ENCODE peak calls at places on chromosomes 1 and 21, in eight cellular contexts. One of them, this sample, is unnamed.

GRCh38 chr1:11455925-11456580 is 22.9 kb upstream of the DISP3 start:
- DNase-seq in stomach: no peak
- DNase-seq in gastrocnemius medialis: no peak
- DNase-seq in AG04450: no peak
- DNase-seq in fibroblast of lung: no peak
- DNase-seq in CD8-positive, alpha-beta T cell: no peak
- DNase-seq in HCT116: no peak
- DNase-seq in cardiac muscle cell: no peak
- DNase-seq in this sample: no peak

GRCh38 chr1:243944429-243945160 is 94.6 kb upstream of the AKT3 start:
- DNase-seq in AG04450: no peak
- DNase-seq in gastrocnemius medialis: no peak
- DNase-seq in fibroblast of lung: peak
- DNase-seq in HCT116: no peak
- DNase-seq in cardiac muscle cell: peak
- DNase-seq in CD8-positive, alpha-beta T cell: no peak
- DNase-seq in stomach: no peak
- DNase-seq in this sample: no peak

GRCh38 chr1:109994654-109995053 is 10.1 kb downstream of the AHCYL1 start:
- DNase-seq in stomach: no peak
- DNase-seq in cardiac muscle cell: no peak
- DNase-seq in AG04450: no peak
- DNase-seq in gastrocnemius medialis: no peak
- DNase-seq in CD8-positive, alpha-beta T cell: no peak
- DNase-seq in fibroblast of lung: no peak
- DNase-seq in HCT116: no peak
- DNase-seq in this sample: no peak

GRCh38 chr1:89068291-89068690 is 3.3 kb upstream of the GBP1 start:
- DNase-seq in cardiac muscle cell: peak
- DNase-seq in AG04450: peak
- DNase-seq in CD8-positive, alpha-beta T cell: no peak
- DNase-seq in fibroblast of lung: peak
- DNase-seq in gastrocnemius medialis: no peak
- DNase-seq in HCT116: no peak
- DNase-seq in stomach: no peak
- DNase-seq in this sample: no peak

GRCh38 chr21:42215942-42216725 is 2.8 kb upstream of the ABCG1 start:
- DNase-seq in fibroblast of lung: no peak
- DNase-seq in stomach: peak
- DNase-seq in HCT116: no peak
- DNase-seq in cardiac muscle cell: no peak
- DNase-seq in CD8-positive, alpha-beta T cell: no peak
- DNase-seq in AG04450: no peak
- DNase-seq in gastrocnemius medialis: no peak
- DNase-seq in this sample: no peak

GRCh38 chr1:10252508-10252907 is 42.1 kb downstream of the KIF1B start:
- DNase-seq in AG04450: no peak
- DNase-seq in cardiac muscle cell: peak
- DNase-seq in HCT116: peak
- DNase-seq in stomach: no peak
- DNase-seq in gastrocnemius medialis: no peak
- DNase-seq in fibroblast of lung: peak
- DNase-seq in CD8-positive, alpha-beta T cell: no peak
- DNase-seq in this sample: peak

GRCh38 chr1:70072239-70072751 is 133.1 kb downstream of the LRRC40 start:
- DNase-seq in CD8-positive, alpha-beta T cell: no peak
- DNase-seq in HCT116: no peak
- DNase-seq in gastrocnemius medialis: no peak
- DNase-seq in AG04450: peak
- DNase-seq in fibroblast of lung: peak
- DNase-seq in cardiac muscle cell: peak
- DNase-seq in stomach: no peak
- DNase-seq in this sample: no peak

GRCh38 chr1:218459878-218460277 is 114.7 kb downstream of the TGFB2 start:
- DNase-seq in cardiac muscle cell: peak
- DNase-seq in HCT116: peak
- DNase-seq in fibroblast of lung: peak
- DNase-seq in stomach: no peak
- DNase-seq in CD8-positive, alpha-beta T cell: no peak
- DNase-seq in gastrocnemius medialis: no peak
- DNase-seq in AG04450: peak
- DNase-seq in this sample: peak

GRCh38 chr21:31406510-31406909 is 62.4 kb upstream of the TIAM1 start:
- DNase-seq in CD8-positive, alpha-beta T cell: no peak
- DNase-seq in stomach: no peak
- DNase-seq in HCT116: no peak
- DNase-seq in cardiac muscle cell: no peak
- DNase-seq in gastrocnemius medialis: no peak
- DNase-seq in fibroblast of lung: no peak
- DNase-seq in AG04450: no peak
- DNase-seq in this sample: no peak

GRCh38 chr21:32474179-32475059 is 61.9 kb downstream of the EVA1C start:
- DNase-seq in AG04450: no peak
- DNase-seq in fibroblast of lung: no peak
- DNase-seq in HCT116: no peak
- DNase-seq in cardiac muscle cell: no peak
- DNase-seq in CD8-positive, alpha-beta T cell: no peak
- DNase-seq in stomach: peak
- DNase-seq in gastrocnemius medialis: no peak
- DNase-seq in this sample: no peak

GRCh38 chr1:85654066-85654782 is 54.0 kb downstream of the ZNHIT6 start:
- DNase-seq in AG04450: no peak
- DNase-seq in CD8-positive, alpha-beta T cell: no peak
- DNase-seq in HCT116: peak
- DNase-seq in gastrocnemius medialis: no peak
- DNase-seq in fibroblast of lung: peak
- DNase-seq in cardiac muscle cell: peak
- DNase-seq in stomach: no peak
- DNase-seq in this sample: no peak

GRCh38 chr1:81820761-81821160 is 20.0 kb downstream of the ADGRL2 start:
- DNase-seq in stomach: no peak
- DNase-seq in fibroblast of lung: no peak
- DNase-seq in CD8-positive, alpha-beta T cell: no peak
- DNase-seq in HCT116: no peak
- DNase-seq in AG04450: no peak
- DNase-seq in cardiac muscle cell: no peak
- DNase-seq in gastrocnemius medialis: no peak
- DNase-seq in this sample: peak

GRCh38 chr1:225318706-225319575 is 108.9 kb downstream of the LBR start:
- DNase-seq in stomach: peak
- DNase-seq in fibroblast of lung: peak
- DNase-seq in cardiac muscle cell: peak
- DNase-seq in CD8-positive, alpha-beta T cell: no peak
- DNase-seq in HCT116: peak
- DNase-seq in AG04450: no peak
- DNase-seq in gastrocnemius medialis: no peak
- DNase-seq in this sample: peak

GRCh38 chr1:1964811-1965210 is 38.8 kb downstream of the CFAP74 start:
- DNase-seq in HCT116: no peak
- DNase-seq in AG04450: no peak
- DNase-seq in gastrocnemius medialis: no peak
- DNase-seq in stomach: no peak
- DNase-seq in fibroblast of lung: no peak
- DNase-seq in CD8-positive, alpha-beta T cell: no peak
- DNase-seq in cardiac muscle cell: no peak
- DNase-seq in this sample: no peak

GRCh38 chr1:186571771-186572170 is 108.5 kb downstream of the PTGS2 start:
- DNase-seq in AG04450: no peak
- DNase-seq in stomach: no peak
- DNase-seq in CD8-positive, alpha-beta T cell: no peak
- DNase-seq in cardiac muscle cell: no peak
- DNase-seq in gastrocnemius medialis: no peak
- DNase-seq in HCT116: no peak
- DNase-seq in fibroblast of lung: no peak
- DNase-seq in this sample: no peak

GRCh38 chr1:81217058-81217457 is 583.7 kb upstream of the ADGRL2 start:
- DNase-seq in cardiac muscle cell: no peak
- DNase-seq in HCT116: no peak
- DNase-seq in gastrocnemius medialis: no peak
- DNase-seq in stomach: no peak
- DNase-seq in AG04450: no peak
- DNase-seq in fibroblast of lung: no peak
- DNase-seq in CD8-positive, alpha-beta T cell: no peak
- DNase-seq in this sample: no peak

GRCh38 chr1:212566522-212567479 is 41.8 kb upstream of the ATF3 start:
- DNase-seq in fibroblast of lung: peak
- DNase-seq in HCT116: peak
- DNase-seq in stomach: peak
- DNase-seq in cardiac muscle cell: peak
- DNase-seq in CD8-positive, alpha-beta T cell: peak
- DNase-seq in gastrocnemius medialis: no peak
- DNase-seq in AG04450: peak
- DNase-seq in this sample: peak

GRCh38 chr1:206144605-206145004 is 27.4 kb upstream of the AVPR1B start:
- DNase-seq in AG04450: no peak
- DNase-seq in cardiac muscle cell: no peak
- DNase-seq in fibroblast of lung: no peak
- DNase-seq in CD8-positive, alpha-beta T cell: no peak
- DNase-seq in HCT116: no peak
- DNase-seq in gastrocnemius medialis: no peak
- DNase-seq in stomach: no peak
- DNase-seq in this sample: no peak

DNA sequence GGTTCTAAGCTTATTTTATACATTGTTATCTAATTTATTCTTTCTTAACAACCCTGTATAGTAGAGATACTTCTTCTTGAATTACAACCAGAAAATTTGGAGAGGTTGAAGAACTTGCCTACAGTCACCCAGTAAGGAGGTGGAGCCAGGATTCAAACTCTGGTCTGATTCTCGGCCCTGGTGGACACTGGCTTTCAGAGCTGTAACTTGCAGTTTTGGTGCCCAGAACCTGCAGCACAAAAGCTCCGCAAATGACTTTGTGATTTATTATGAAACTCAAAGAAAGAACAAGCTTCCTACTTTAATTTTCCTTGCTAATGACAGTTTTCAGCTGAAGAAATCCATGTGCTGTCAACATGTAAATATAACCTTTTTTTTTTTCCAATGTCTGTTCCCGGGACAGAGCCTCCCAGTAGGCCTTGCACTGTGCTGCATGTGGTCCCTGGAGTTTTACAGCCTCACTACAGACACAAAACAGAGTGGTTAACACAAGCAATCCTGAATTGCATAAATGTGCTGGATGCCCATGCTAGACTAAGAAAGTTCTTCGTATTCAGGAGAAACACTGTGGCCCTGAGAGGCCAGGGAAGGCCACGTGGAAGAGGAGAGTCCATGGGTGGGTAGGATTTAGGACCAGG is 62.2 kb upstream of the ANGPTL1 start:
- DNase-seq in CD8-positive, alpha-beta T cell: no peak
- DNase-seq in AG04450: no peak
- DNase-seq in gastrocnemius medialis: no peak
- DNase-seq in cardiac muscle cell: no peak
- DNase-seq in fibroblast of lung: no peak
- DNase-seq in stomach: no peak
- DNase-seq in HCT116: no peak
- DNase-seq in this sample: no peak
- H3K27ac ChIP-seq in CD8-positive, alpha-beta T cell: no peak
- H3K27ac ChIP-seq in AG04450: no peak
- H3K27ac ChIP-seq in gastrocnemius medialis: peak
- H3K27ac ChIP-seq in cardiac muscle cell: no peak
- H3K27ac ChIP-seq in fibroblast of lung: no peak
- H3K27ac ChIP-seq in stomach: peak
- H3K27ac ChIP-seq in HCT116: no peak
- H3K27ac ChIP-seq in this sample: no peak

GRCh38 chr1:79599257-79599656 is 592.7 kb upstream of the ADGRL4 start:
- DNase-seq in stomach: no peak
- DNase-seq in fibroblast of lung: peak
- DNase-seq in gastrocnemius medialis: no peak
- DNase-seq in HCT116: no peak
- DNase-seq in CD8-positive, alpha-beta T cell: no peak
- DNase-seq in AG04450: no peak
- DNase-seq in cardiac muscle cell: peak
- DNase-seq in this sample: peak

GRCh38 chr1:79604490-79605198 is 598.1 kb upstream of the ADGRL4 start:
- DNase-seq in gastrocnemius medialis: no peak
- DNase-seq in CD8-positive, alpha-beta T cell: no peak
- DNase-seq in HCT116: no peak
- DNase-seq in AG04450: no peak
- DNase-seq in cardiac muscle cell: no peak
- DNase-seq in stomach: no peak
- DNase-seq in fibroblast of lung: no peak
- DNase-seq in this sample: no peak

DNA sequence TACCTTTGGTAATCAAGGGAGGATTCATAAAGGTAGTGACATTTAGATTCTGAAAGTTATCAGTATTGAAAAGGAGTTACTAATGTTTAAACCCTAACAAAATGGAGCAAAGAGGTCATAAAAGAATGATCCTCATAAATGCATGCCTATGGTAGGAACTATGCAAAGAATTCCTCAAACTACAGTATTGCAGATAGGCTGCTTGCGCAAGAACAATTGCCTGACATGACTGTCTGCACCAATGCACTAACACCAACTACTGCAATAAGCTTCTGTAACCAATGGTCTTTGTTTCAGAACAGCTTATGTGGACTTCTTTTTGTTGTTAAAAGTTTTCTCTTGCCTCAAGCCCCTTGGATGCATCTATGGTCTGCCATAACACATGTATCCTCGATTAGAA is 597.3 kb upstream of the ADGRL4 start:
- DNase-seq in fibroblast of lung: peak
- DNase-seq in cardiac muscle cell: peak
- DNase-seq in CD8-positive, alpha-beta T cell: no peak
- DNase-seq in stomach: no peak
- DNase-seq in HCT116: no peak
- DNase-seq in gastrocnemius medialis: no peak
- DNase-seq in AG04450: peak
- DNase-seq in this sample: peak
- H3K4me3 ChIP-seq in fibroblast of lung: no peak
- H3K4me3 ChIP-seq in cardiac muscle cell: no peak
- H3K4me3 ChIP-seq in CD8-positive, alpha-beta T cell: no peak
- H3K4me3 ChIP-seq in stomach: no peak
- H3K4me3 ChIP-seq in HCT116: no peak
- H3K4me3 ChIP-seq in gastrocnemius medialis: no peak
- H3K4me3 ChIP-seq in AG04450: no peak
- H3K4me3 ChIP-seq in this sample: no peak

GRCh38 chr1:32020338-32020737 is 6.7 kb downstream of the KHDRBS1 start:
- DNase-seq in CD8-positive, alpha-beta T cell: no peak
- DNase-seq in stomach: no peak
- DNase-seq in gastrocnemius medialis: no peak
- DNase-seq in AG04450: no peak
- DNase-seq in fibroblast of lung: peak
- DNase-seq in cardiac muscle cell: no peak
- DNase-seq in HCT116: no peak
- DNase-seq in this sample: no peak
- H3K27ac ChIP-seq in CD8-positive, alpha-beta T cell: no peak
- H3K27ac ChIP-seq in stomach: no peak
- H3K27ac ChIP-seq in gastrocnemius medialis: peak
- H3K27ac ChIP-seq in AG04450: no peak
- H3K27ac ChIP-seq in fibroblast of lung: no peak
- H3K27ac ChIP-seq in cardiac muscle cell: no peak
- H3K27ac ChIP-seq in HCT116: no peak
- H3K27ac ChIP-seq in this sample: no peak

DNA sequence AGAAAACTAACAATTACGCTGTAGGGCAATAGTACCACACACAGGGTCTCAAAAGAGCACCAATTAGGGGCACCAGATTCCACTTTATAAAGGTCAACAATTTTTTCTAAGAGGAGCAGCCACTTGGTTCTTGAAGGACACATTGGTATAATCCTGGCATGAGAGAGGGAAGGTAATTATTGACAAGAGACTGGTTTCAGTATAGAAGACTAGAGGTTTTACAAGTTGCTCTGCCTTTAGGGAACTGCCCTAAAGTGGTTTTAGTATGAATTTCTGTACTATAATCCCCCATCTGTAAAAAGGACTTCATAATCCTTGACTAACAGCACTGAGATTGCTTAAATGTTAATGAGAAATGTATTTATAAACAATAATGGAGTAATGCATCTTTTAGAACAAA is 648.5 kb upstream of the PTBP2 start:
- DNase-seq in AG04450: no peak
- DNase-seq in cardiac muscle cell: no peak
- DNase-seq in CD8-positive, alpha-beta T cell: no peak
- DNase-seq in fibroblast of lung: no peak
- DNase-seq in stomach: no peak
- DNase-seq in HCT116: no peak
- DNase-seq in gastrocnemius medialis: no peak
- DNase-seq in this sample: no peak
- H3K4me3 ChIP-seq in AG04450: no peak
- H3K4me3 ChIP-seq in cardiac muscle cell: no peak
- H3K4me3 ChIP-seq in CD8-positive, alpha-beta T cell: no peak
- H3K4me3 ChIP-seq in fibroblast of lung: no peak
- H3K4me3 ChIP-seq in stomach: no peak
- H3K4me3 ChIP-seq in HCT116: no peak
- H3K4me3 ChIP-seq in gastrocnemius medialis: no peak
- H3K4me3 ChIP-seq in this sample: no peak